ENCODE peak calls at places on chromosomes 12 and 14, in six cellular contexts. B is WTC11, G is HepG2, W is endothelial cell of umbilical vein, V is K562, L is H1. K is an unnamed sample.

GRCh38 chr12:64995831-64996230 is 125.3 kb downstream of the WIF1 start:
- DNase-seq in G (no peak), B (no peak), W (no peak), L (no peak), V (no peak), K (no peak)

GRCh38 chr12:65494537-65494936 is 216.1 kb downstream of the MSRB3 start:
- DNase-seq in W (no peak), V (no peak), L (no peak), B (no peak), G (peak), K (peak)

GRCh38 chr14:94805726-94806288 is 35.9 kb upstream of the GSC start:
- DNase-seq in G (no peak), B (no peak), V (no peak), L (no peak), W (no peak), K (no peak)

GRCh38 chr12:109813810-109814416 is 19.3 kb downstream of the TRPV4 start:
- DNase-seq in V (no peak), L (no peak), G (no peak), W (no peak), B (no peak), K (no peak)

GRCh38 chr14:69693823-69694729 is 72.9 kb upstream of the SRSF5 start:
- DNase-seq in B (no peak), G (peak), L (no peak), V (peak), W (no peak), K (no peak)

GRCh38 chr12:95417372-95417771 is 56.6 kb upstream of the METAP2 start:
- DNase-seq in G (no peak), V (no peak), W (no peak), B (no peak), L (no peak), K (no peak)

GRCh38 chr12:107593713-107594381 is 91.8 kb upstream of the PWP1 start:
- DNase-seq in V (peak), W (no peak), B (no peak), L (no peak), G (no peak), K (no peak)

GRCh38 chr14:65703996-65704395 is 291.5 kb downstream of the FUT8 start:
- DNase-seq in V (no peak), L (no peak), G (no peak), W (no peak), B (no peak), K (no peak)

GRCh38 chr12:95548056-95548538 is 3.2 kb downstream of the USP44 start:
- DNase-seq in B (peak), L (no peak), V (peak), G (no peak), W (peak), K (no peak)

GRCh38 chr12:105499223-105499622 is 168.7 kb downstream of the C12orf75 start:
- DNase-seq in G (no peak), L (no peak), V (no peak), W (no peak), B (no peak), K (no peak)

GRCh38 chr14:105531088-105531957 is 4.9 kb downstream of the TMEM121 start:
- DNase-seq in W (no peak), L (no peak), V (no peak), G (no peak), B (no peak), K (no peak)

GRCh38 chr12:18443768-18444437 is 182.6 kb downstream of the PIK3C2G start:
- DNase-seq in V (no peak), L (no peak), B (no peak), W (peak), G (no peak), K (no peak)
- TF ChIP-seq JUN in V (no peak), L (no peak), B (no peak), W (no peak), G (no peak), K (no peak)

GRCh38 chr14:49975286-49975685 is 82.4 kb downstream of the ARF6 start:
- DNase-seq in L (no peak), W (peak), B (no peak), V (no peak), G (no peak), K (no peak)

GRCh38 chr14:49972199-49972671 is 79.4 kb downstream of the ARF6 start:
- DNase-seq in G (no peak), B (no peak), L (no peak), V (no peak), W (peak), K (peak)

GRCh38 chr14:49971156-49972141 is 78.6 kb downstream of the ARF6 start:
- DNase-seq in V (no peak), L (no peak), W (peak), G (no peak), B (no peak), K (no peak)

GRCh38 chr14:49970474-49971147 is 77.7 kb downstream of the ARF6 start:
- DNase-seq in W (peak), L (no peak), V (peak), G (no peak), B (no peak), K (no peak)

DNA sequence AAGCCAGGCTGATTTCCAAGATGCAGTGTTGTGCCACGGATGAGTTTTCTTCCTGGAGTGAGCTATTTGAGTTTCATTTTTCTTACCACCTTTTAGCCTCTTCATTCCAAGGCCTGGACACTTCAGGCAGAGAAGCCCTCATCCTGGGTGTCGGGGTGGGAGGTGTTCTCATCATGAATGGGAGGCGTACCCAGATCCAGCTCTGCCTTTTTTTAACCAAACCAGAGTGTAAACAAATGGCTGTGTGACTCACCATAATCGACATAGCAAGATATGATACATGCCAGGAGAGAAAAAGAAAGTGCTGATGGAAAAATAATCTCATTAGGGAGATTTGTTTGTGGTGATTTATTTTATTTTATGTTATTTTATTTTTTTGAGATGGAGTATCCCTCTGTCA is 80.0 kb downstream of the ARF6 start:
- DNase-seq in B (no peak), L (no peak), V (no peak), G (peak), W (peak), K (peak)
- TF ChIP-seq JUN in B (no peak), L (no peak), V (no peak), G (no peak), W (peak), K (no peak)

DNA sequence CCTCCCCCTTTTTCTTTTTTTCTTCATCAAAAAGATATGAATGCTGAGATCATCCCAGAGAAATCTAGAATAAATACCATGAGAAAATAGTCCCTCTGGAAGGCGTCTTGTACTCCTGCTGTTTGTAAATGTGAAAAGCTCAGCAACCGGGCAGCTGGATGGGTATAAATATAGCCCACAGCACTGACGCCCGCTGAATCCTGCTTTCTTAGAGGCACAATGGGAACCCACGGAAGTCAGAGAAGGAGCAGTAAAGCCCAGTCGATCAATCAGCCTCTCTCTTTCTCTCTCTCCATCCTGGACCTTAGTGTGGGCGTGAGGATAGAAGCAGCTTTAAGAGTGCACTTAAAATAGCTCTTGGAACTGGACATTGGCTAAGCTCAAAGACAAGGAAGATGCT is 144.4 kb downstream of the ETV6 start:
- DNase-seq in W (no peak), G (no peak), V (no peak), B (no peak), L (no peak), K (no peak)
- TF ChIP-seq JUN in W (no peak), G (no peak), V (no peak), B (no peak), L (no peak), K (no peak)

GRCh38 chr12:62692884-62693283 is 226.3 kb downstream of the MON2 start:
- DNase-seq in G (no peak), W (no peak), L (no peak), V (no peak), B (no peak), K (no peak)
- TF ChIP-seq JUN in G (no peak), W (no peak), L (no peak), V (no peak), B (no peak), K (no peak)

DNA sequence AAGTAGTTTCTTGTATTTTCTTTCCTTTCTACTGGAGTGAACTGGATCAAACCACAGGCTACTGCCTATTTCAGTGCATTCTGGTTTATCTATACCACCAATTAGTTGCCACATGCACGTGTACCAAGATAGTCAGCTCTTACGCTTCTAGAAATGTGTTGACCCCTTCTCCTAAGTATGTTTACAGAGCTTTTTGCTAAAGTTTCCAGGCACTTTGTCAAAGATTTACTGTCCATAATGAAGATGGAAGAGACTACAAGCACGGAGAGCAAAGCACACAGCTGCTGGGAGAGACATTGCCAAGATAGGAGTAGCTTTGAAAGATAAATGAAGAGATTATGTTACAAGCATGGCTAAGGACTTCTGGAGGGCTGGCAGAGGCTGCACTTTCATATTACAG is 59.1 kb upstream of the KITLG start:
- DNase-seq in W (no peak), G (no peak), L (no peak), V (no peak), B (no peak), K (no peak)
- TF ChIP-seq JUN in W (no peak), G (no peak), L (no peak), V (no peak), B (no peak), K (no peak)

GRCh38 chr12:113104953-113105510 is 30.5 kb downstream of the RASAL1 start:
- DNase-seq in B (no peak), L (no peak), W (no peak), G (no peak), V (no peak), K (no peak)

GRCh38 chr12:113102811-113103210 is 32.8 kb downstream of the RASAL1 start:
- DNase-seq in W (no peak), G (no peak), V (no peak), B (no peak), L (no peak), K (no peak)

GRCh38 chr12:113101751-113102150 is 33.8 kb downstream of the RASAL1 start:
- DNase-seq in G (no peak), L (no peak), B (no peak), V (no peak), W (no peak), K (no peak)

GRCh38 chr12:113105606-113106271 is 29.8 kb downstream of the RASAL1 start:
- DNase-seq in W (no peak), V (no peak), G (no peak), B (no peak), L (no peak), K (no peak)

GRCh38 chr12:113103756-113104450 is 31.7 kb downstream of the RASAL1 start:
- DNase-seq in G (peak), W (no peak), L (peak), B (peak), V (peak), K (no peak)
- TF ChIP-seq JUN in G (no peak), W (no peak), L (no peak), B (no peak), V (no peak), K (no peak)

DNA sequence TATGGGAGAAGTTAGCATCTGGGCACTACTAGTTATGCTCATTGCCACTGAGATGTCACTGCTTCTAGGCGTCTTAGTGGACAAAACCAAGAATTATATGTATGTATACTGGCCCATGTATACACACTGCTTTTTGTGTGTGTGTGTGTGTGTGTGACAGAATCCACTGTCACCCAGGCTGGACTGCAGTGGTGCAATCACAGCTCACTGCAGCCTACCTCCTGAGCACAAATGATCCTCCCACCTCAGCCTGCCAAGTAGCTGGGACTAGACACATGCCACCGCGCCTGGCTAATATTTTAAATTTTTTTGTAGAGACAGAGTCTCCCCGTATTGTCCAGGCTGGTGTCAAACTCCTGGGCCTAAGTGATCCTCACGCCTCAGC is 25.2 kb downstream of the LIMA1 start:
- DNase-seq in W (no peak), G (no peak), L (no peak), B (no peak), V (no peak), K (peak)
- TF ChIP-seq JUN in W (no peak), G (no peak), L (no peak), B (no peak), V (no peak), K (no peak)

DNA sequence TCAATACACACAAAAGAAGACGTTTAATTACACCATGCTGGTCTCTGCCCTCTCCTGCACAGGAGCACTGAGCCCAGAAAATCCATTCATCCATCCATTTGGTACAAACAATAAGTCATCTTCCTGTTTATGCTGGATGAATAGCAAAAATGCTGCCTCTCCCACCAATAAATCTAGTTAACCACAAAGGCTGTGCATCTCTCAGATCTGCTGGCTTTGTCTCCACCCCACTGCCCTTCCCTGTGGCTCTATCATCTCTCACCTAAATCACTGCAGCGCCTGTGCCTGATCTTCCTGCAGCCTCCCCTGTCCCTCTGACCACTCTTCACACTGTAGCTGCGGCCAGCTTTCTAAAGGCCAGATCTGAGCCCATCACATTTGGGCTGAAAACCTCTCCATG is 72.9 kb upstream of the DDX11 start:
- DNase-seq in W (peak), G (no peak), B (no peak), L (no peak), V (no peak), K (no peak)
- TF ChIP-seq JUN in W (peak), G (no peak), B (no peak), L (no peak), V (no peak), K (no peak)

K was measured in A549.